ENCODE peak calls at places on chromosome 5, in five cellular contexts. One of them, this sample, is unnamed.

GRCh38 chr5:11384441-11385250 is 519.6 kb downstream of the CTNND2 start:
- DNase-seq in stomach: peak; percentile 71
- DNase-seq in H7: peak; percentile 66
- DNase-seq in D341Med: peak; percentile 80
- DNase-seq in T-helper 2 cell: no peak
- DNase-seq in this sample: no peak

GRCh38 chr5:135392256-135392655 is 6.8 kb downstream of the MACROH2A1 start:
- DNase-seq in stomach: no peak
- DNase-seq in D341Med: no peak
- DNase-seq in T-helper 2 cell: no peak
- DNase-seq in H7: no peak
- DNase-seq in this sample: no peak

GRCh38 chr5:78009937-78010527 is 233.9 kb upstream of the TBCA start:
- DNase-seq in T-helper 2 cell: no peak
- DNase-seq in D341Med: no peak
- DNase-seq in stomach: no peak
- DNase-seq in H7: no peak
- DNase-seq in this sample: no peak

GRCh38 chr5:94508421-94509148 is 109.8 kb downstream of the KIAA0825 start:
- DNase-seq in H7: no peak
- DNase-seq in stomach: no peak
- DNase-seq in D341Med: no peak
- DNase-seq in T-helper 2 cell: no peak
- DNase-seq in this sample: peak; percentile 83

GRCh38 chr5:41908374-41909079 is 4.4 kb downstream of the RIMOC1 start:
- DNase-seq in H7: no peak
- DNase-seq in stomach: no peak
- DNase-seq in D341Med: no peak
- DNase-seq in T-helper 2 cell: no peak
- DNase-seq in this sample: no peak

GRCh38 chr5:109692011-109692410 is 2.3 kb downstream of the MAN2A1 start:
- DNase-seq in H7: no peak
- DNase-seq in stomach: no peak
- DNase-seq in D341Med: no peak
- DNase-seq in T-helper 2 cell: no peak
- DNase-seq in this sample: no peak

GRCh38 chr5:161847447-161847846 is 473 bp upstream of the GABRA1 start:
- DNase-seq in stomach: no peak
- DNase-seq in H7: peak; percentile 3
- DNase-seq in T-helper 2 cell: no peak
- DNase-seq in D341Med: peak; percentile 10
- DNase-seq in this sample: no peak

GRCh38 chr5:174723979-174724483 is 351 bp upstream of the MSX2 start:
- DNase-seq in T-helper 2 cell: no peak
- DNase-seq in D341Med: no peak
- DNase-seq in stomach: no peak
- DNase-seq in H7: no peak
- DNase-seq in this sample: peak; percentile 32

GRCh38 chr5:111742595-111742994 is 14.4 kb downstream of the NREP start:
- DNase-seq in T-helper 2 cell: no peak
- DNase-seq in stomach: no peak
- DNase-seq in H7: no peak
- DNase-seq in D341Med: no peak
- DNase-seq in this sample: no peak